ENCODE peak calls at places on chromosomes 7 and 10, in nine cellular contexts. K, E, F, R, D, M, G, V and W are unnamed samples.

GRCh38 chr7:19619122-19619521 is 89.7 kb downstream of the POLR1F start:
- DNase-seq in K (no peak), E (no peak), F (no peak), R (no peak), D (no peak), M (no peak), G (no peak), V (no peak), W (no peak)

GRCh38 chr7:150978136-150978789 is at the start of gene KCNH2:
- DNase-seq in K (no peak), E (peak), F (peak), R (peak), D (peak), M (no peak), G (no peak), V (no peak), W (peak)

GRCh38 chr10:76977046-76977445 is 660.6 kb downstream of the KCNMA1 start:
- DNase-seq in K (no peak), E (no peak), F (no peak), R (no peak), D (no peak), M (no peak), G (no peak), V (no peak), W (no peak)

GRCh38 chr10:76492026-76492425 is 1060.6 kb downstream of the LRMDA start:
- DNase-seq in K (peak), E (no peak), F (no peak), R (no peak), D (no peak), M (no peak), G (no peak), V (no peak), W (no peak)

GRCh38 chr7:55556031-55556430 is 16.3 kb downstream of the VOPP1 start:
- DNase-seq in K (no peak), E (no peak), F (no peak), R (no peak), D (no peak), M (no peak), G (no peak), V (no peak), W (no peak)

GRCh38 chr7:134690016-134690415 is 43.4 kb downstream of the BPGM start:
- DNase-seq in K (no peak), E (peak), F (no peak), R (no peak), D (no peak), M (no peak), G (no peak), V (no peak), W (no peak)

GRCh38 chr7:44764081-44764480 is 15.4 kb downstream of the ZMIZ2 start:
- DNase-seq in K (no peak), E (no peak), F (no peak), R (no peak), D (no peak), M (no peak), G (no peak), V (no peak), W (no peak)

GRCh38 chr10:101292194-101293006 is 61.6 kb upstream of the BTRC start:
- DNase-seq in K (no peak), E (peak), F (peak), R (no peak), D (peak), M (no peak), G (no peak), V (peak), W (peak)

GRCh38 chr7:55086413-55087201 is 67.8 kb downstream of the EGFR start:
- DNase-seq in K (peak), E (no peak), F (no peak), R (no peak), D (no peak), M (no peak), G (no peak), V (no peak), W (no peak)

GRCh38 chr7:34156336-34156735 is 251.0 kb downstream of the BMPER start:
- DNase-seq in K (no peak), E (no peak), F (no peak), R (no peak), D (no peak), M (no peak), G (no peak), V (no peak), W (no peak)

GRCh38 chr7:98733036-98733435 is 116.0 kb downstream of the NPTX2 start:
- DNase-seq in K (no peak), E (no peak), F (peak), R (peak), D (peak), M (no peak), G (no peak), V (no peak), W (no peak)

GRCh38 chr7:101411477-101411954 is 48.8 kb downstream of the COL26A1 start:
- DNase-seq in K (no peak), E (no peak), F (no peak), R (no peak), D (no peak), M (no peak), G (no peak), V (no peak), W (no peak)

GRCh38 chr10:63770523-63770922 is 249.3 kb downstream of the REEP3 start:
- DNase-seq in K (no peak), E (no peak), F (no peak), R (no peak), D (no peak), M (no peak), G (no peak), V (no peak), W (no peak)

GRCh38 chr10:128438417-128439063 is 312.3 kb upstream of the MKI67 start:
- DNase-seq in K (no peak), E (no peak), F (no peak), R (no peak), D (no peak), M (no peak), G (no peak), V (no peak), W (no peak)

GRCh38 chr7:128934361-128935352 is 3.1 kb upstream of the IRF5 start:
- DNase-seq in K (no peak), E (no peak), F (no peak), R (no peak), D (no peak), M (no peak), G (no peak), V (no peak), W (no peak)

GRCh38 chr7:116529250-116529649 is 4.4 kb downstream of the CAV1 start:
- DNase-seq in K (no peak), E (no peak), F (no peak), R (no peak), D (no peak), M (no peak), G (no peak), V (no peak), W (no peak)

GRCh38 chr10:59372543-59372942 is 10.2 kb upstream of the FAM13C start:
- DNase-seq in K (no peak), E (no peak), F (no peak), R (no peak), D (no peak), M (no peak), G (no peak), V (no peak), W (no peak)

GRCh38 chr7:26659121-26659520 is 205.3 kb downstream of the SKAP2 start:
- DNase-seq in K (no peak), E (no peak), F (no peak), R (no peak), D (no peak), M (no peak), G (no peak), V (no peak), W (no peak)

GRCh38 chr7:99019523-99020412 is 124.1 kb downstream of the SMURF1 start:
- DNase-seq in K (no peak), E (no peak), F (no peak), R (no peak), D (no peak), M (no peak), G (no peak), V (no peak), W (no peak)

GRCh38 chr10:101888251-101888949 is 44.8 kb upstream of the KCNIP2 start:
- DNase-seq in K (no peak), E (no peak), F (no peak), R (no peak), D (no peak), M (no peak), G (no peak), V (no peak), W (no peak)

GRCh38 chr10:132055616-132056015 is 10.1 kb upstream of the JAKMIP3 start:
- DNase-seq in K (no peak), E (no peak), F (no peak), R (no peak), D (no peak), M (no peak), G (no peak), V (no peak), W (no peak)

GRCh38 chr7:127619681-127620405 is 1.9 kb upstream of the PAX4 start:
- DNase-seq in K (no peak), E (no peak), F (peak), R (no peak), D (no peak), M (no peak), G (no peak), V (no peak), W (no peak)

GRCh38 chr7:158973440-158973839 is 117.1 kb downstream of the DYNC2I1 start:
- DNase-seq in K (no peak), E (peak), F (peak), R (no peak), D (peak), M (no peak), G (no peak), V (no peak), W (no peak)

GRCh38 chr7:107049480-107049879 is 5.0 kb downstream of the PRKAR2B start:
- DNase-seq in K (no peak), E (no peak), F (no peak), R (no peak), D (no peak), M (no peak), G (no peak), V (no peak), W (no peak)

GRCh38 chr10:133529576-133529946 is 2.4 kb downstream of the CYP2E1 start:
- DNase-seq in K (no peak), E (no peak), F (no peak), R (no peak), D (no peak), M (no peak), G (no peak), V (no peak), W (no peak)

GRCh38 chr7:30674876-30675275 is 7.4 kb downstream of the CRHR2 start:
- DNase-seq in K (no peak), E (no peak), F (no peak), R (no peak), D (no peak), M (no peak), G (no peak), V (no peak), W (no peak)

GRCh38 chr7:28135296-28135695 is 45.3 kb downstream of the JAZF1 start:
- DNase-seq in K (no peak), E (no peak), F (no peak), R (no peak), D (no peak), M (no peak), G (no peak), V (no peak), W (no peak)

GRCh38 chr7:85573346-85573745 is 386.5 kb upstream of the SEMA3D start:
- DNase-seq in K (no peak), E (no peak), F (no peak), R (no peak), D (no peak), M (no peak), G (no peak), V (no peak), W (no peak)

GRCh38 chr10:117445992-117446391 is 70.8 kb upstream of the PDZD8 start:
- DNase-seq in K (no peak), E (no peak), F (no peak), R (no peak), D (no peak), M (no peak), G (no peak), V (no peak), W (no peak)

GRCh38 chr7:70694909-70695803 is 436.8 kb upstream of the GALNT17 start:
- DNase-seq in K (no peak), E (peak), F (peak), R (no peak), D (peak), M (no peak), G (no peak), V (no peak), W (no peak)

GRCh38 chr10:59622320-59622901 is 87.2 kb downstream of the SLC16A9 start:
- DNase-seq in K (peak), E (peak), F (peak), R (no peak), D (peak), M (no peak), G (peak), V (peak), W (no peak)

GRCh38 chr10:44284198-44285084 is 100.5 kb downstream of the CXCL12 start:
- DNase-seq in K (no peak), E (no peak), F (no peak), R (no peak), D (no peak), M (no peak), G (no peak), V (no peak), W (no peak)

GRCh38 chr10:481636-482035 is 207.8 kb downstream of the DIP2C start:
- DNase-seq in K (no peak), E (no peak), F (no peak), R (no peak), D (no peak), M (no peak), G (no peak), V (no peak), W (no peak)

GRCh38 chr10:26449726-26450125 is 11.6 kb downstream of the APBB1IP start:
- DNase-seq in K (no peak), E (no peak), F (no peak), R (no peak), D (no peak), M (no peak), G (no peak), V (no peak), W (no peak)

GRCh38 chr7:140062118-140062527 is 628 bp downstream of the PARP12 start:
- DNase-seq in K (no peak), E (no peak), F (no peak), R (peak), D (no peak), M (peak), G (no peak), V (no peak), W (no peak)

GRCh38 chr7:16210171-16210570 is 211.2 kb downstream of the CRPPA start:
- DNase-seq in K (no peak), E (no peak), F (no peak), R (no peak), D (no peak), M (no peak), G (no peak), V (no peak), W (no peak)

GRCh38 chr7:2950578-2950977 is 93.1 kb downstream of the CARD11 start:
- DNase-seq in K (no peak), E (no peak), F (no peak), R (no peak), D (no peak), M (no peak), G (no peak), V (no peak), W (no peak)

GRCh38 chr7:128879461-128879938 is 16.8 kb downstream of the ATP6V1F start:
- DNase-seq in K (no peak), E (no peak), F (no peak), R (no peak), D (no peak), M (no peak), G (no peak), V (no peak), W (no peak)

DNA sequence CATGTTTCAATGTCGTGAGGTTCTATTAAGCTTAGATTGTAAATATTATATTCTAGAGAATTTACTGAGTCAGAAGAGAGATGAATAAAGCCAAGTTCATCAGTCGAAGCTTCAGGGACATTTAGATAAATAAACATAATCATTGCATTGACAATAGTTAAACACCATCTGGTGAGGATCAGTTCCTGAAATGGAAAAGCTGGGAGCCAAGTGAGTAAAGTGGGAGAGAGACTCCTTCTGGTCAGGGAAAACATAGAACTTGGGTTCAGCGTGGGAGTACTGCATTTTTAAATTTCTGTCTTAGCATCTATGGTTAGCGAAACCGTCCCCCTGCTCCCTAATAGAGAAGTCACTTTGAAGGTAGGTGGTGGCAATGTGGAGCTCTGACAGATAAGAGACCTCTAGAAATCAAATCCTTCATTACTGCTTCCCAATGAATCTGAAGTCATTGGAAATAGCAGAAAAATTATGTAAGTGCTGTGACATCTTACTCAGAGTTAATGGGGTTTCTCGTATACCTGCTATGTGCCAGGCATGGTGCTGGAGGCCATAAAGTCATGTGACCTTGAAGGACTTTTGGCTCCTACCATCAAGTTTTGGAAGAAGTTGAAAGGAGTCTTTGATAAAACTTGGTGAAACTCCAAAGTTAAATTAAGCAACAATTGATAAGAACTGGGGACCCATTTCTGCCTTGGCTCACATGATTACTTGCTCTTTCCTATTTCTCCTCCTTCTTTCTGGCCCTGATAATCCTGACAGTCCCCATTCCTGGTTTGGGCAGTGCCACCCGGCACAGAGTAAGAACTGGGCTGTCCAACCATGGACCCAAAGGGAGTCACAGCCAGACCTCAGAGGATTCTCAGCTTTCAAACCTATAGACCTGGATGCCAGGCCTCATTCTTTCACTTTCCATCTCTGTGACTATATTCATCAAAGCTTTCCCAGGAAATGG is 211.2 kb downstream of the C7orf25 start:
- DNase-seq in K (no peak), E (no peak), F (no peak), R (no peak), D (no peak), M (no peak), G (no peak), V (no peak), W (no peak)
- TF ChIP-seq CTCF in K (peak), E (peak), F (no peak), R (no peak), D (no peak), M (no peak), G (no peak), V (peak), W (no peak)

GRCh38 chr10:3902054-3902808 is 117.2 kb upstream of the KLF6 start:
- DNase-seq in K (no peak), E (peak), F (no peak), R (no peak), D (no peak), M (no peak), G (no peak), V (no peak), W (no peak)
- TF ChIP-seq CTCF in K (no peak), E (no peak), F (no peak), R (no peak), D (no peak), M (no peak), G (no peak), V (no peak), W (peak)

GRCh38 chr7:40482794-40483374 is 348.1 kb downstream of the SUGCT start:
- DNase-seq in K (no peak), E (no peak), F (no peak), R (no peak), D (no peak), M (no peak), G (no peak), V (no peak), W (no peak)

GRCh38 chr7:40483630-40484029 is 348.8 kb downstream of the SUGCT start:
- DNase-seq in K (no peak), E (no peak), F (no peak), R (no peak), D (no peak), M (no peak), G (no peak), V (no peak), W (no peak)
- TF ChIP-seq CTCF in K (peak), E (peak), F (no peak), R (no peak), D (no peak), M (no peak), G (no peak), V (no peak), W (no peak)

DNA sequence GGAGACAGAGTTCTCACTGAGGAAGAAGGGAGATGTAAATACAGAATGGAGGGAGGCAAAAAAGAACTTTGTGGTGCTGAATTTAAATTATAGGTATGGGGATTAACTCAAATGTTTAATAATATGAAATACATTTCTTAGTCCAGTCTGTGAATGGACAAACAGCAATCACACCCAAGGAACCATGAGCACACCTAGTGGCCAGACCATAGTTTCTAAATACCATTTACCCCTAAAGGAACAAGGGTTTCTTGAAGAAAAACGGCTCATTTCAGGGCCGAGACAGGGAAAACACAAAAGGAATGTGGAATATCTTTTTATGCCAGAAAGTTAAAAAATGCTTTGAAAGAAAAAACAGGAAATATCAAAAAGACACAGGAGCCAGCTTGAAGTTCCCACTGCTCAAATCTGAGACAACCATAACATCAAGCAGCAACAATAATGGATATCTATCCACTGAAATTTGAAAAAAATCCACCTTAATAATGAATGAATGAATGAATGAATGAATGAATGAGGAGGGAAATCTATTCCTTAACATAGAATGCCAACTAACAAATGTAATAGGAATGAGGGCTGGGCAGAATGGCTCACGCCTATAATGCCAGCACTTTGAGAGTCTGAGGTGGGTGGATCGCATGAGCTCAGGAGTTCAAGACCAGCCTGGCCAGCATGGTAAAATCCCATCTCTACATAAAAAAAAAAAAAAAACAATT is 8.6 kb downstream of the IPMK start:
- DNase-seq in K (no peak), E (no peak), F (no peak), R (no peak), D (no peak), M (no peak), G (no peak), V (no peak), W (no peak)
- TF ChIP-seq CTCF in K (peak), E (no peak), F (no peak), R (no peak), D (peak), M (no peak), G (no peak), V (no peak), W (no peak)

GRCh38 chr10:32384185-32384584 is 37.2 kb upstream of the EPC1 start:
- DNase-seq in K (no peak), E (no peak), F (no peak), R (no peak), D (no peak), M (no peak), G (no peak), V (no peak), W (no peak)

GRCh38 chr10:32379950-32380547 is 33.1 kb upstream of the EPC1 start:
- DNase-seq in K (no peak), E (peak), F (peak), R (no peak), D (no peak), M (no peak), G (no peak), V (no peak), W (no peak)

GRCh38 chr10:32379314-32379949 is 32.5 kb upstream of the EPC1 start:
- DNase-seq in K (peak), E (peak), F (peak), R (no peak), D (no peak), M (no peak), G (no peak), V (no peak), W (no peak)

GRCh38 chr10:32378371-32379301 is 31.7 kb upstream of the EPC1 start:
- DNase-seq in K (peak), E (peak), F (peak), R (peak), D (peak), M (peak), G (peak), V (peak), W (no peak)

GRCh38 chr10:32381165-32381564 is 34.2 kb upstream of the EPC1 start:
- DNase-seq in K (no peak), E (no peak), F (no peak), R (no peak), D (no peak), M (no peak), G (no peak), V (no peak), W (no peak)
- TF ChIP-seq CTCF in K (no peak), E (no peak), F (no peak), R (no peak), D (no peak), M (no peak), G (no peak), V (no peak), W (no peak)